ENCODE peak calls at places on chromosome X, in six cellular contexts. W, O, J, R, P and S are unnamed samples.
A peak's percentile ranks its signal among the peaks of the same experiment; 100 is the strongest.

GRCh38 chrX:132257116-132257515 is 37.9 kb upstream of the RAP2C start:
- DNase-seq in W (peak; percentile 42), O (no peak), J (no peak), R (no peak), P (no peak), S (peak; percentile 65)

GRCh38 chrX:63657821-63658220 is 127.2 kb downstream of the ARHGEF9 start:
- DNase-seq in W (peak; percentile 75), O (no peak), J (no peak), R (no peak), P (peak; percentile 6), S (peak; percentile 78)

GRCh38 chrX:75421688-75422087 is 101.1 kb downstream of the ZDHHC15 start:
- DNase-seq in W (no peak), O (no peak), J (no peak), R (no peak), P (no peak), S (no peak)

GRCh38 chrX:107849747-107850478 is 24.2 kb downstream of the MID2 start:
- DNase-seq in W (peak; percentile 19), O (no peak), J (no peak), R (peak; percentile 3), P (peak; percentile 25), S (no peak)

GRCh38 chrX:20265221-20265725 is 1.4 kb downstream of the RPS6KA3 start:
- DNase-seq in W (peak; percentile 89), O (peak; percentile 8), J (peak; percentile 59), R (peak; percentile 16), P (peak; percentile 63), S (peak; percentile 78)

GRCh38 chrX:41677183-41677582 is 11.6 kb upstream of the GPR34 start:
- DNase-seq in W (no peak), O (no peak), J (no peak), R (no peak), P (no peak), S (no peak)

GRCh38 chrX:39936886-39937770 is 160.6 kb downstream of the BCOR start:
- DNase-seq in W (no peak), O (no peak), J (no peak), R (no peak), P (no peak), S (no peak)

GRCh38 chrX:68699960-68700746 is 52.7 kb downstream of the STARD8 start:
- DNase-seq in W (peak; percentile 64), O (no peak), J (no peak), R (no peak), P (no peak), S (peak; percentile 52)

GRCh38 chrX:9847071-9847470 is 60.8 kb downstream of the SHROOM2 start:
- DNase-seq in W (no peak), O (no peak), J (no peak), R (no peak), P (peak; percentile 90), S (no peak)

GRCh38 chrX:107750263-107750662 is 25.3 kb downstream of the TSC22D3 start:
- DNase-seq in W (no peak), O (no peak), J (no peak), R (no peak), P (no peak), S (no peak)

GRCh38 chrX:39897741-39898097 is 200.0 kb downstream of the BCOR start:
- DNase-seq in W (no peak), O (no peak), J (no peak), R (no peak), P (peak; percentile 41), S (no peak)

GRCh38 chrX:8036914-8037313 is 109.7 kb upstream of the PNPLA4 start:
- DNase-seq in W (no peak), O (no peak), J (no peak), R (no peak), P (no peak), S (no peak)

GRCh38 chrX:48971325-48972213 is at the start of gene KCND1:
- DNase-seq in W (peak; percentile 53), O (no peak), J (no peak), R (peak; percentile 25), P (no peak), S (peak; percentile 56)

GRCh38 chrX:150489359-150490015 is 78.9 kb upstream of the MTM1 start:
- DNase-seq in W (no peak), O (no peak), J (no peak), R (no peak), P (no peak), S (no peak)

GRCh38 chrX:98398542-98398941 is 1514.8 kb downstream of the RPA4 start:
- DNase-seq in W (no peak), O (no peak), J (no peak), R (no peak), P (no peak), S (no peak)

GRCh38 chrX:106177982-106178321 is 9.8 kb downstream of the PWWP3B start:
- DNase-seq in W (no peak), O (no peak), J (no peak), R (no peak), P (no peak), S (no peak)

GRCh38 chrX:72094894-72095293 is 36.8 kb downstream of the RTL5 start:
- DNase-seq in W (peak; percentile 7), O (no peak), J (peak; percentile 68), R (peak; percentile 54), P (no peak), S (peak; percentile 37)

GRCh38 chrX:57289089-57289488 is 2.6 kb downstream of the FAAH2 start:
- DNase-seq in W (no peak), O (no peak), J (no peak), R (no peak), P (peak; percentile 49), S (no peak)

GRCh38 chrX:76920621-76921020 is 493.1 kb downstream of the MAGEE1 start:
- DNase-seq in W (no peak), O (no peak), J (no peak), R (no peak), P (no peak), S (no peak)

GRCh38 chrX:136616987-136617685 is 30.8 kb upstream of the CD40LG start:
- DNase-seq in W (no peak), O (no peak), J (no peak), R (no peak), P (no peak), S (no peak)

GRCh38 chrX:13764765-13765164 is 30.2 kb downstream of the OFD1 start:
- DNase-seq in W (peak; percentile 36), O (peak; percentile 38), J (no peak), R (peak; percentile 45), P (no peak), S (no peak)

GRCh38 chrX:48516987-48517386 is 4.6 kb upstream of the EBP start:
- DNase-seq in W (no peak), O (no peak), J (no peak), R (no peak), P (no peak), S (no peak)

GRCh38 chrX:18898517-18898916 is 85.4 kb downstream of the PHKA2 start:
- DNase-seq in W (no peak), O (no peak), J (no peak), R (no peak), P (no peak), S (no peak)

GRCh38 chrX:149467920-149468319 is 37.2 kb downstream of the IDS start:
- DNase-seq in W (no peak), O (no peak), J (no peak), R (no peak), P (no peak), S (no peak)

GRCh38 chrX:13569479-13570244 is at the start of gene EGFL6:
- DNase-seq in W (no peak), O (peak; percentile 2), J (no peak), R (peak; percentile 2), P (no peak), S (no peak)

GRCh38 chrX:125205918-125206665 is 113.6 kb upstream of the TEX13C start:
- DNase-seq in W (no peak), O (peak; percentile 39), J (no peak), R (peak; percentile 22), P (peak; percentile 30), S (no peak)

GRCh38 chrX:44784241-44784640 is 59.6 kb upstream of the DUSP21 start:
- DNase-seq in W (peak; percentile 7), O (no peak), J (no peak), R (no peak), P (peak; percentile 72), S (no peak)

GRCh38 chrX:9465380-9466114 is 689 bp downstream of the TBL1X start:
- DNase-seq in W (no peak), O (peak; percentile 7), J (peak; percentile 59), R (peak; percentile 24), P (no peak), S (no peak)

GRCh38 chrX:149453911-149454820 is 50.9 kb downstream of the IDS start:
- DNase-seq in W (peak; percentile 53), O (no peak), J (no peak), R (no peak), P (no peak), S (peak; percentile 39)

GRCh38 chrX:12113321-12113720 is 25.0 kb upstream of the FRMPD4 start:
- DNase-seq in W (no peak), O (no peak), J (no peak), R (no peak), P (peak; percentile 53), S (peak; percentile 11)

GRCh38 chrX:12118134-12118533 is 20.1 kb upstream of the FRMPD4 start:
- DNase-seq in W (no peak), O (no peak), J (no peak), R (no peak), P (no peak), S (peak; percentile 21)

DNA sequence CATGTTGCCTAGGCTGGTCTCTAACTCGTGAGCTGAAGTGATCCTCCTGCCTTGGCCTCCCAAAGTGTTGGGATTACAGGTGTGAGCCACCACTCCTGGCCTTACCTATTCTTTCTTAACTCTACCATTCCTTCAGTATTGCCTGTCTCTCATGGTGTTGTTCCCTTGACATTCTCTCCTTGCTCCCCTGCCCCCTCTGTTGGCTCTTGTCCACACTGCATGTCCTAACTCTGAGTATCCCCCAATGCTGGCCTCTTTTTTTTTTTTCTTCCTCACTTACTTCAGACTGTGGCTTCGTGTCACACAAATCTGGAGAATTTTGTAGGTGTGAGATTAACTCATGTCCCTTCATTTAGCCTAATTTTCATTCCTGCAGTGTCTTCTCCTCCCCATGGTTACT is 22.9 kb upstream of the FRMPD4 start:
- DNase-seq in W (no peak), O (peak; percentile 3), J (no peak), R (peak; percentile 43), P (peak; percentile 34), S (no peak)
- TF ChIP-seq CTCF in W (peak; percentile 6), O (peak; percentile 50), J (no peak), R (peak; percentile 19), P (peak; percentile 36), S (no peak)

DNA sequence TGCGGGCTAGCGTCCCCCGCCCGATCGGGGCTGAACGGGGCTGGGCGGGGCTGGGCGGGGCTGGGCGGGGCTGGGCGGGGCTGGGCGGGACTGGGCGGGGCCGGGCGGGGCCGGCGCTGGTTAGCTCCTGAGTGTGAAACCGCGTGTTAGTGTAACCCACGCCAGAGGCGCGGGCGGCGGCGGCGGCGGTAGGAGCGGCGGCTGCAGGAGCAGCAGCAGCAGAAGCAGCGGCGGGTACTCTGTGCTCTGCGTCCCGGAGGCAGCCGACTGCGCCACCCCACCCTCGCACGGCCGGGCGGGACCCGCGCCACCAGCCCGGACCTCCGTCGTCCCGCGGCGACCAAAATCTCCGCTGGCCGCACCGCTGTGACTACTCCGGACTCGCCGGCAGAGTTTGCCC is 128.1 kb downstream of the LAS1L start:
- DNase-seq in W (no peak), O (no peak), J (no peak), R (no peak), P (no peak), S (no peak)
- TF ChIP-seq CTCF in W (no peak), O (no peak), J (no peak), R (no peak), P (no peak), S (no peak)

GRCh38 chrX:153922932-153923857 is 2.9 kb downstream of the ARHGAP4 start:
- DNase-seq in W (peak; percentile 66), O (no peak), J (no peak), R (no peak), P (peak; percentile 65), S (peak; percentile 67)
- TF ChIP-seq CTCF in W (peak; percentile 60), O (peak; percentile 30), J (no peak), R (no peak), P (peak; percentile 58), S (peak; percentile 76)

GRCh38 chrX:119602701-119603255 is 3.4 kb downstream of the NKRF start:
- DNase-seq in W (no peak), O (no peak), J (no peak), R (no peak), P (no peak), S (no peak)
- TF ChIP-seq CTCF in W (no peak), O (no peak), J (no peak), R (no peak), P (no peak), S (no peak)